ENCODE peak calls at places on chromosomes 16 and 17, in five cellular contexts. V is DND-41, O is PC-9, T is HCT116, S is astrocyte. F is an unnamed sample.

GRCh38 chr17:78806451-78806850 is 24.4 kb upstream of the CYTH1 start:
- DNase-seq in V (no peak), O (no peak), T (no peak), S (no peak), F (no peak)

GRCh38 chr16:84545114-84545737 is 40.8 kb upstream of the MEAK7 start:
- DNase-seq in V (no peak), O (no peak), T (no peak), S (no peak), F (no peak)

GRCh38 chr16:68360971-68361370 is 50.2 kb downstream of the PRMT7 start:
- DNase-seq in V (peak), O (no peak), T (no peak), S (no peak), F (no peak)

GRCh38 chr16:75238132-75238852 is 13.1 kb downstream of the BCAR1 start:
- DNase-seq in V (peak), O (no peak), T (no peak), S (peak), F (no peak)

GRCh38 chr17:47934856-47935255 is 6.5 kb upstream of the PNPO start:
- DNase-seq in V (no peak), O (peak), T (no peak), S (peak), F (no peak)

GRCh38 chr17:72422505-72423285 is 301.9 kb downstream of the SOX9 start:
- DNase-seq in V (no peak), O (peak), T (peak), S (peak), F (peak)

GRCh38 chr16:75053791-75054555 is 55.1 kb downstream of the ZNRF1 start:
- DNase-seq in V (no peak), O (peak), T (peak), S (no peak), F (no peak)

GRCh38 chr16:56990407-56991286 is 1.3 kb downstream of the NLRC5 start:
- DNase-seq in V (no peak), O (no peak), T (no peak), S (no peak), F (no peak)

GRCh38 chr16:8953064-8953463 is 10.6 kb downstream of the USP7 start:
- DNase-seq in V (peak), O (no peak), T (no peak), S (no peak), F (no peak)

GRCh38 chr16:22687031-22687530 is 126.9 kb upstream of the HS3ST2 start:
- DNase-seq in V (no peak), O (no peak), T (no peak), S (no peak), F (no peak)

GRCh38 chr17:9924735-9925191 is 19.7 kb upstream of the RCVRN start:
- DNase-seq in V (peak), O (peak), T (peak), S (peak), F (peak)

GRCh38 chr17:13977837-13978236 is 91.5 kb upstream of the COX10 start:
- DNase-seq in V (no peak), O (no peak), T (no peak), S (no peak), F (no peak)

GRCh38 chr17:36590082-36590481 is 1.6 kb upstream of the DHRS11 start:
- DNase-seq in V (peak), O (no peak), T (no peak), S (peak), F (no peak)

GRCh38 chr17:82372591-82373452 is 1.3 kb downstream of the UTS2R start:
- DNase-seq in V (no peak), O (no peak), T (no peak), S (no peak), F (no peak)

GRCh38 chr16:86571197-86571915 is 4.7 kb downstream of the FOXC2 start:
- DNase-seq in V (no peak), O (no peak), T (no peak), S (no peak), F (no peak)

GRCh38 chr16:49781401-49781800 is 74.5 kb downstream of the ZNF423 start:
- DNase-seq in V (no peak), O (no peak), T (no peak), S (no peak), F (no peak)

GRCh38 chr16:54928016-54928356 is 2.7 kb upstream of the IRX5 start:
- DNase-seq in V (peak), O (peak), T (no peak), S (no peak), F (peak)

GRCh38 chr16:54931041-54931756 is 534 bp downstream of the IRX5 start:
- DNase-seq in V (peak), O (no peak), T (no peak), S (peak), F (peak)

GRCh38 chr16:54928421-54929089 is 2.1 kb upstream of the IRX5 start:
- DNase-seq in V (peak), O (peak), T (no peak), S (no peak), F (peak)

GRCh38 chr16:54930034-54930938 is at the start of gene IRX5:
- DNase-seq in V (peak), O (peak), T (peak), S (peak), F (peak)

GRCh38 chr16:54929090-54930033 is 1.3 kb upstream of the IRX5 start:
- DNase-seq in V (peak), O (peak), T (peak), S (peak), F (peak)
- TF ChIP-seq CTCF in V (peak), O (no peak), T (no peak), S (no peak), F (peak)

GRCh38 chr17:28385037-28385797 is 13.7 kb downstream of the SARM1 start:
- DNase-seq in V (no peak), O (peak), T (no peak), S (no peak), F (no peak)

GRCh38 chr17:28384281-28385036 is 13.0 kb downstream of the SARM1 start:
- DNase-seq in V (peak), O (peak), T (no peak), S (no peak), F (peak)

GRCh38 chr17:28379814-28380571 is 8.5 kb downstream of the SARM1 start:
- DNase-seq in V (no peak), O (peak), T (no peak), S (peak), F (no peak)

GRCh38 chr17:28380572-28380907 is 9.0 kb downstream of the SARM1 start:
- DNase-seq in V (no peak), O (no peak), T (no peak), S (no peak), F (no peak)

GRCh38 chr17:28381141-28381825 is 9.8 kb downstream of the SARM1 start:
- DNase-seq in V (no peak), O (no peak), T (no peak), S (no peak), F (no peak)
- TF ChIP-seq EZH2 in V (no peak), O (no peak), T (no peak), S (no peak), F (no peak)

GRCh38 chr16:70438983-70439862 is at the start of gene ST3GAL2:
- DNase-seq in V (peak), O (peak), T (peak), S (peak), F (peak)
- TF ChIP-seq CTCF in V (no peak), O (no peak), T (no peak), S (no peak), F (no peak)

DNA sequence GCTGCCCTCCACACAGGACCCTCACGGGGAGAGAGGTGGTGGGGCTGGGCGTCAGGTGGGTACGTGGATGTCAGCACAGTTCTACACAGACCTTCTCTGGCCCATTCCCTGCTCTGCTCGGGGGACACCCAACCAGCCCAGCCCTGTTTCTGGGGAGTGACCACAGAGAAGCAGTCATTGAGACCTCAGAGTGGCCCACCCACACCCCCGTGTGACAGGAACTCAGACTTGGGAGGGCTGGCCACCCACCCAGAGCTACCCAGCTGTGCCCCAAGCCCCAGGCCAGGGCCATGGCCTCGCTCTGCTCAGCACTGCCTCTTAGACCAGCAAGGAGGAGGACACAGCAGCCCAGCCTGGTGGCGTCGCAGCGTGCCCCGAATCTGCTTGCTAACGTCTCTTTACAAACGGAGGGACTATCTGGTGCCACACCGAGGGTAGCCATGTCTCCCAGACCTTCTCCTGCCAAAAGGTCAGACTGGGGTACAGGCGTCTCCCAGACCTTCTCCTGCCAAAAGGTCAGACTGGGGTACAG is 77.7 kb downstream of the KLHDC4 start:
- DNase-seq in V (no peak), O (no peak), T (no peak), S (no peak), F (no peak)
- TF ChIP-seq EZH2 in V (no peak), O (no peak), T (no peak), S (no peak), F (no peak)

GRCh38 chr16:3097266-3097665 is 1.8 kb downstream of the ZSCAN10 start:
- DNase-seq in V (no peak), O (no peak), T (no peak), S (no peak), F (no peak)

GRCh38 chr16:3096362-3096761 is 2.7 kb downstream of the ZSCAN10 start:
- DNase-seq in V (no peak), O (no peak), T (no peak), S (no peak), F (no peak)

GRCh38 chr16:3094289-3095027 is 4.6 kb downstream of the ZSCAN10 start:
- DNase-seq in V (peak), O (no peak), T (peak), S (no peak), F (peak)

GRCh38 chr16:3098459-3099394 is at the start of gene ZSCAN10:
- DNase-seq in V (no peak), O (no peak), T (no peak), S (no peak), F (no peak)

DNA sequence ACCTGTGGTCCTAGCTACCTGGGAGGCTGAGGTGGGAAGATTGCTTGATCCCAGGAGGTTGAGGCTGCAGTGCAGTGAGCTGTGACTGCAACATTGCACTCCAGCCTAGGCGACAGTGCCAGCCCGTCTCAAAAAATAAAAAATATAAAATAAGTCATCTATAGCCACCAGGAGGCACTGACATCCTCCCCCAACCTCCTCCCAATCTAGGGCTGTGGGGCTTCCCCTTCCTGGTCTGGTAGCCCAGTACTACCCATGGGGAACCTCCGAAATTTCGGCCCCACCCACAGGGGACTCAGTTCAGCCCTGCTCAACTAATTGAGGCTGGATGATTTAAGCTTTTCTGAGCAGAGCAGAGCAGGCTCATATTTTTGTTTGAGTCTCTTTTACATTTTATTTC is 3.2 kb downstream of the ZSCAN10 start:
- DNase-seq in V (peak), O (no peak), T (peak), S (no peak), F (peak)
- TF ChIP-seq CTCF in V (peak), O (peak), T (peak), S (no peak), F (peak)

GRCh38 chr17:29758255-29758654 is 135.5 kb upstream of the CORO6 start:
- DNase-seq in V (no peak), O (no peak), T (no peak), S (no peak), F (no peak)
- TF ChIP-seq EZH2 in V (no peak), O (no peak), T (no peak), S (no peak), F (no peak)